ENCODE peak calls at places on chromosome 5, in ten cellular contexts. Y, F, S, D, K, M, Q, G, Z and R are unnamed samples.

GRCh38 chr5:181248277-181248676 is 4.6 kb upstream of the RACK1 start:
- DNase-seq in Y (no peak), F (no peak), S (no peak), D (no peak), K (no peak), M (no peak), Q (no peak), G (no peak), Z (no peak), R (no peak)

GRCh38 chr5:77294212-77294611 is 83.7 kb downstream of the PDE8B start:
- DNase-seq in Y (no peak), F (no peak), S (no peak), D (no peak), K (no peak), M (no peak), Q (no peak), G (no peak), Z (no peak), R (no peak)

GRCh38 chr5:135241536-135241935 is 157.5 kb downstream of the MACROH2A1 start:
- DNase-seq in Y (no peak), F (no peak), S (no peak), D (no peak), K (peak; percentile 3), M (no peak), Q (no peak), G (no peak), Z (peak; percentile 2), R (no peak)

GRCh38 chr5:9632495-9632894 is 2.3 kb upstream of the TAS2R1 start:
- DNase-seq in Y (no peak), F (no peak), S (no peak), D (no peak), K (no peak), M (no peak), Q (no peak), G (no peak), Z (no peak), R (no peak)

GRCh38 chr5:42632501-42632900 is 124.1 kb upstream of the CCDC152 start:
- DNase-seq in Y (no peak), F (no peak), S (no peak), D (no peak), K (no peak), M (no peak), Q (no peak), G (no peak), Z (no peak), R (no peak)

GRCh38 chr5:179732918-179733763 is 519 bp downstream of the MAML1 start:
- DNase-seq in Y (no peak), F (peak; percentile 30), S (peak; percentile 28), D (peak; percentile 37), K (peak; percentile 25), M (peak; percentile 46), Q (peak; percentile 49), G (peak; percentile 67), Z (peak; percentile 38), R (no peak)

GRCh38 chr5:1894243-1894642 is 11.5 kb upstream of the IRX4 start:
- DNase-seq in Y (no peak), F (no peak), S (no peak), D (no peak), K (no peak), M (no peak), Q (no peak), G (no peak), Z (no peak), R (no peak)

GRCh38 chr5:132470596-132470995 is 20.0 kb downstream of the IRF1 start:
- DNase-seq in Y (no peak), F (no peak), S (no peak), D (no peak), K (no peak), M (no peak), Q (no peak), G (no peak), Z (no peak), R (no peak)

GRCh38 chr5:56155992-56156584 is 77.0 kb downstream of the ANKRD55 start:
- DNase-seq in Y (no peak), F (no peak), S (no peak), D (no peak), K (no peak), M (no peak), Q (no peak), G (no peak), Z (no peak), R (no peak)

GRCh38 chr5:65199988-65200668 is 281.6 kb downstream of the ADAMTS6 start:
- DNase-seq in Y (no peak), F (peak; percentile 76), S (peak; percentile 83), D (no peak), K (no peak), M (no peak), Q (no peak), G (peak; percentile 9), Z (no peak), R (peak; percentile 50)

GRCh38 chr5:128436825-128437224 is 101.2 kb downstream of the FBN2 start:
- DNase-seq in Y (no peak), F (peak; percentile 68), S (peak; percentile 93), D (no peak), K (no peak), M (no peak), Q (no peak), G (no peak), Z (no peak), R (peak; percentile 29)

GRCh38 chr5:14628346-14628745 is 36.2 kb upstream of the OTULIN start:
- DNase-seq in Y (no peak), F (peak; percentile 76), S (peak; percentile 64), D (no peak), K (no peak), M (peak; percentile 81), Q (peak; percentile 35), G (peak; percentile 70), Z (no peak), R (no peak)

GRCh38 chr5:147417133-147417813 is 92.6 kb downstream of the DPYSL3 start:
- DNase-seq in Y (no peak), F (peak; percentile 98), S (peak; percentile 77), D (no peak), K (peak; percentile 23), M (peak; percentile 22), Q (no peak), G (no peak), Z (peak; percentile 56), R (no peak)

GRCh38 chr5:58437661-58438060 is 22.2 kb downstream of the PLK2 start:
- DNase-seq in Y (no peak), F (no peak), S (no peak), D (no peak), K (no peak), M (no peak), Q (no peak), G (no peak), Z (no peak), R (no peak)

GRCh38 chr5:143059355-143059754 is 289.2 kb downstream of the ARHGAP26 start:
- DNase-seq in Y (no peak), F (no peak), S (no peak), D (no peak), K (no peak), M (no peak), Q (no peak), G (no peak), Z (no peak), R (no peak)

GRCh38 chr5:141508440-141508807 is 19.5 kb downstream of the PCDHGC5 start:
- DNase-seq in Y (no peak), F (peak; percentile 49), S (no peak), D (no peak), K (no peak), M (no peak), Q (no peak), G (no peak), Z (no peak), R (no peak)

GRCh38 chr5:129903466-129904101 is 681 bp upstream of the CHSY3 start:
- DNase-seq in Y (no peak), F (no peak), S (no peak), D (no peak), K (no peak), M (no peak), Q (peak; percentile 7), G (no peak), Z (no peak), R (peak; percentile 52)

GRCh38 chr5:71932131-71932635 is 175.1 kb upstream of the MAP1B start:
- DNase-seq in Y (peak; percentile 30), F (peak; percentile 21), S (peak; percentile 4), D (no peak), K (no peak), M (no peak), Q (no peak), G (no peak), Z (no peak), R (no peak)

GRCh38 chr5:43312699-43313034 is 545 bp downstream of the HMGCS1 start:
- DNase-seq in Y (no peak), F (no peak), S (no peak), D (no peak), K (no peak), M (no peak), Q (no peak), G (no peak), Z (no peak), R (peak; percentile 56)

GRCh38 chr5:76586531-76586930 is 36.7 kb downstream of the F2RL2 start:
- DNase-seq in Y (no peak), F (no peak), S (no peak), D (no peak), K (no peak), M (no peak), Q (no peak), G (no peak), Z (no peak), R (no peak)

GRCh38 chr5:51622161-51622790 is 239.0 kb downstream of the ISL1 start:
- DNase-seq in Y (no peak), F (no peak), S (no peak), D (no peak), K (no peak), M (no peak), Q (no peak), G (no peak), Z (no peak), R (no peak)

GRCh38 chr5:10367586-10367985 is 14.1 kb downstream of the MARCHF6 start:
- DNase-seq in Y (no peak), F (no peak), S (no peak), D (no peak), K (no peak), M (no peak), Q (no peak), G (peak; percentile 13), Z (no peak), R (no peak)

GRCh38 chr5:61322738-61323429 is 9.2 kb upstream of the ZSWIM6 start:
- DNase-seq in Y (no peak), F (peak; percentile 80), S (peak; percentile 66), D (no peak), K (no peak), M (no peak), Q (no peak), G (no peak), Z (no peak), R (no peak)

GRCh38 chr5:55363861-55364260 is 56.1 kb downstream of the MTREX start:
- DNase-seq in Y (no peak), F (no peak), S (peak; percentile 28), D (no peak), K (no peak), M (no peak), Q (no peak), G (peak; percentile 20), Z (no peak), R (no peak)

GRCh38 chr5:145510324-145510723 is 324.8 kb downstream of the PRELID2 start:
- DNase-seq in Y (no peak), F (peak; percentile 81), S (peak; percentile 71), D (no peak), K (no peak), M (no peak), Q (no peak), G (peak; percentile 39), Z (peak; percentile 51), R (no peak)

GRCh38 chr5:67156976-67157583 is 39.5 kb downstream of the CD180 start:
- DNase-seq in Y (peak; percentile 45), F (peak; percentile 50), S (peak; percentile 32), D (no peak), K (no peak), M (peak; percentile 65), Q (peak; percentile 46), G (peak; percentile 33), Z (no peak), R (peak; percentile 48)

GRCh38 chr5:138946241-138946623 is 71.1 kb upstream of the LRRTM2 start:
- DNase-seq in Y (no peak), F (no peak), S (no peak), D (peak; percentile 83), K (no peak), M (no peak), Q (no peak), G (no peak), Z (no peak), R (no peak)

GRCh38 chr5:151569132-151570046 is 21.7 kb downstream of the FAT2 start:
- DNase-seq in Y (no peak), F (peak; percentile 27), S (no peak), D (no peak), K (no peak), M (no peak), Q (no peak), G (no peak), Z (no peak), R (no peak)